ENCODE peak calls at places on chromosomes 5 and 9, in seven cellular contexts. X, M, L, N, E, U and H are unnamed samples.

GRCh38 chr5:66307647-66308257 is 163.7 kb downstream of the SREK1 start:
- DNase-seq in M (peak; percentile 54), X (peak; percentile 56), U (peak; percentile 53), E (peak; percentile 61), L (no peak), N (no peak), H (peak; percentile 54)

GRCh38 chr9:113564804-113565237 is 101.3 kb downstream of the RGS3 start:
- DNase-seq in X (no peak), E (no peak), M (peak; percentile 69), U (peak; percentile 29), N (no peak), L (peak; percentile 68), H (peak; percentile 32)

GRCh38 chr5:153660919-153661318 is 170.4 kb downstream of the GRIA1 start:
- DNase-seq in N (no peak), M (no peak), L (no peak), X (no peak), U (no peak), E (no peak), H (no peak)

GRCh38 chr9:125984461-125984860 is 237.3 kb downstream of the PBX3 start:
- DNase-seq in X (no peak), L (no peak), E (no peak), U (no peak), M (no peak), N (no peak), H (no peak)

GRCh38 chr5:67879619-67880357 is 335.8 kb upstream of the PIK3R1 start:
- DNase-seq in M (no peak), E (peak; percentile 3), X (no peak), U (no peak), L (no peak), N (no peak), H (no peak)

GRCh38 chr9:91354846-91355245 is 6.9 kb downstream of the AUH start:
- DNase-seq in N (no peak), L (no peak), E (no peak), M (no peak), X (no peak), U (no peak), H (no peak)

GRCh38 chr5:151451626-151452520 is 4.5 kb downstream of the SLC36A1 start:
- DNase-seq in N (peak; percentile 23), M (no peak), E (peak; percentile 83), U (peak; percentile 29), X (no peak), L (no peak), H (no peak)

GRCh38 chr9:37918665-37919165 is 14.8 kb upstream of the SLC25A51 start:
- DNase-seq in M (no peak), U (no peak), E (no peak), X (no peak), L (no peak), N (no peak), H (no peak)

GRCh38 chr5:157956271-157956885 is 97.4 kb upstream of the CLINT1 start:
- DNase-seq in U (no peak), N (no peak), M (peak; percentile 27), E (no peak), X (no peak), L (no peak), H (no peak)

GRCh38 chr5:157994906-157995519 is 136.1 kb upstream of the CLINT1 start:
- DNase-seq in E (peak; percentile 41), X (peak; percentile 46), N (peak; percentile 3), L (peak; percentile 85), U (peak; percentile 36), M (peak; percentile 78), H (peak; percentile 84)

GRCh38 chr5:6686916-6687409 is 26.3 kb upstream of the TENT4A start:
- DNase-seq in M (no peak), X (no peak), N (no peak), L (no peak), E (peak; percentile 42), U (no peak), H (peak; percentile 71)

GRCh38 chr5:38596997-38597396 is 40.6 kb upstream of the LIFR start:
- DNase-seq in M (no peak), N (no peak), X (no peak), E (peak; percentile 3), U (no peak), L (no peak), H (no peak)

GRCh38 chr9:136656795-136657611 is 5.7 kb upstream of the EGFL7 start:
- DNase-seq in X (no peak), E (no peak), U (no peak), L (peak; percentile 46), M (no peak), N (no peak), H (no peak)

GRCh38 chr5:123827811-123828210 is 315.8 kb downstream of the CSNK1G3 start:
- DNase-seq in E (no peak), L (no peak), X (no peak), N (no peak), U (no peak), M (no peak), H (no peak)
- TF ChIP-seq JUND in E (no peak), L (no peak), X (no peak), N (no peak), U (no peak), M (no peak), H (no peak)

GRCh38 chr5:132057498-132058255 is 2.8 kb upstream of the IL3 start:
- DNase-seq in N (no peak), M (peak; percentile 2), L (peak; percentile 30), X (no peak), U (no peak), E (no peak), H (no peak)

GRCh38 chr5:132059043-132059695 is 1.3 kb upstream of the IL3 start:
- DNase-seq in U (no peak), X (no peak), N (no peak), M (peak; percentile 5), L (peak; percentile 39), E (no peak), H (no peak)

GRCh38 chr5:132058646-132059042 is 1.8 kb upstream of the IL3 start:
- DNase-seq in L (peak; percentile 30), N (no peak), E (no peak), M (peak; percentile 3), U (no peak), X (no peak), H (no peak)

GRCh38 chr5:132060501-132061161 is at the start of gene IL3:
- DNase-seq in X (no peak), N (no peak), E (no peak), M (peak; percentile 3), U (no peak), L (peak; percentile 34), H (no peak)

DNA sequence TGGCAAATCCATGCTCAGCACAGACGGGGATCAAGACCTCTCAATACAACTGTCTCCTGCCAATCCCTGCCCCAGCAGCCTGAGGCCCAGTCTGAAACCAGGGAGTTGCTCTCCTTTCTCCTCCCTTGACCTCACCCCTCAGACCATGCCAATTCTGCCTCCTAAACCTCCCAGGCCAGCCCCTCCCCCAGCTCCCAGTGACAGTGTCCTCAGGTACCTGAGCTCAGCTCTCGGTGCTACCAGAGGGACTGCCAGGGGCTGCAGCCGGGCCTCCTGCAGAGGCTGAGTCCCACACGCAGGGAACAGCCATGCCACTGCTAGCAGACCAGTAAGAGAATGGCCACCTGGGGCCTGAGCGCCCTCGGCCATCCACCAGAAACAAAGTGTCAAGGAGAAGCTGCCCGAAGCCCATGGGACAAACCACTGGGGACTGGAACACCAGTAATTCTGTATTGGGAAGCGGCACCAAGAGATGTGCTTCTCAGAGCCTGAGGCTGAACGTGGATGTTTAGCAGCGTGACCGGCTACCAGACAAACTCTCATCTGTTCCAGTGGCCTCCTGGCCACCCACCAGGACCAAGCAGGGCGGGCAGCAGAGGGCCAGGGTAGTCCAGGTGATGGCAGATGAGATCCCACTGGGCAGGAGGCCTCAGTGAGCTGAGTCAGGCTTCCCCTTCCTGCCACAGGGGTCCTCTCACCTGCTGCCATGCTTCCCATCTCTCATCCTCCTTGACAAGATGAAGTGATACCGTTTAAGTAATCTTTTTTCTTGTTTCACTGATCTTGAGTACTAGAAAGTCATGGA is 557 bp upstream of the IL3 start:
- DNase-seq in N (no peak), M (peak; percentile 3), U (no peak), X (no peak), L (no peak), E (no peak), H (no peak)
- TF ChIP-seq JUND in N (no peak), M (no peak), U (no peak), X (no peak), L (no peak), E (no peak), H (no peak)

GRCh38 chr5:143053780-143054179 is 283.6 kb downstream of the ARHGAP26 start:
- DNase-seq in L (no peak), E (no peak), X (no peak), M (no peak), N (no peak), U (no peak), H (no peak)

GRCh38 chr5:143052967-143053682 is 282.9 kb downstream of the ARHGAP26 start:
- DNase-seq in L (no peak), N (no peak), M (no peak), X (no peak), E (no peak), U (no peak), H (no peak)

GRCh38 chr5:143055596-143056330 is 285.6 kb downstream of the ARHGAP26 start:
- DNase-seq in E (no peak), U (no peak), N (no peak), X (no peak), L (no peak), M (no peak), H (no peak)

GRCh38 chr5:143056331-143056689 is 286.1 kb downstream of the ARHGAP26 start:
- DNase-seq in E (no peak), N (no peak), M (no peak), X (no peak), U (no peak), L (no peak), H (no peak)

DNA sequence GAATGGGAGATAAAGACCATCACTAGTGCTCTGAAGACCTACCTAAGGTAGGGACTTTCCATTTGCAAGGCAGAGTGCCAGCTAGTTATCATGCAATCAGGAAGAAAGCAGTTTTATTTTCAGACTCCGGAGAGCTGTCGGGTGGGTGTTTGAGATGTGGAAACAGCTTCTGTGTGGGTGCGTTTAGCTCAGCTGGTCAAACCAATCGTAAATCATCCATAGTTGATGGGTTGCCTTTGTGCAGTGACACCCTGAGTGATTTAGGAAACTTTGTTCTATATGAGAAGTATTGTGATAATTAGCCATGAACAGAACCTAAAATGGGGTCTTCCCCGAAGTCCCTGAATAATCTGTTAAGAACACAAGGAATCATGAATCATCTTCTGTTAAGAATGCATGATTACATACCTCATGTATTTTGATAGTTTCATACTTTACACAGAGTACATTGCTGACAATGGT is 284.3 kb downstream of the ARHGAP26 start:
- DNase-seq in M (no peak), U (no peak), X (no peak), L (no peak), N (peak; percentile 97), E (no peak), H (no peak)
- TF ChIP-seq JUND in M (no peak), U (no peak), X (no peak), L (no peak), N (no peak), E (no peak), H (no peak)

DNA sequence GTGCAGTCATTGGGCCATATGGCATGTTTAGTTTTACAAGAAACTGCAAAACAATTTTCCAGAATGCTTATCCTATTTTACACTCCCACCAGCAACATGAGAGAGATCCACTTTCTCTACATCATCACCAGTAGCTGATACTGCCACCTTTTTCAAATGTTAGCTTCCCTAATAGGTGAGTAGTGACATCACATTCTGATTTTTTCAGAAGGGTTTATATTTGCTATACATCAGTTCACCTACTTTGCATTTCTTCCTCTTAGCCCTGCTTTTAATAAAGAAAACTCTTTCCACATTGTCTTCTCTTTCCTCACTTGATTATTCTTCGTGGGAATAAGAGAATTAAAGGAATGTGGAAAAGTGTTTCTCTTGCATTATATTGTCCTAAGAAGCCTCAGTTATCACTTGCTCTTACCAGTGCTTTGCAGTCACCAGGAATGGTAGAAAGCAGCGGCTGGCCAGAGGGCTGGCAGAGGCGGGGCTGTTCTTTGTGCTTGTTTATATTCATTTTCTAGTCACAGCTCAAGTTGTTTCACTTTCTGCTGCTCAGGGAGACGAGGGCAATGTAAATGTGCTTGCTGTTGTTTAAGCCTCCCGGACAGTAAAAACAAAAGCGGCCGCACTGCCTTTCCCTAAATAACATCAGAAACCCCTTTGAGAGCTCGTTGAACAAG is 164.8 kb downstream of the HSD17B3 start:
- DNase-seq in M (no peak), N (peak; percentile 69), U (no peak), X (no peak), E (no peak), L (no peak), H (no peak)
- TF ChIP-seq JUND in M (no peak), N (no peak), U (no peak), X (no peak), E (no peak), L (no peak), H (no peak)